ENCODE peak calls at places on chromosomes 16 and 17, in four cellular contexts. X is transverse colon, A is tibial artery, S is ovary. P is an unnamed sample.

GRCh38 chr16:6726621-6727020 is 606.0 kb upstream of the RBFOX1 start:
- DNase-seq in X (no peak), A (no peak), S (no peak), P (no peak)

GRCh38 chr17:14318109-14318905 is 17.4 kb downstream of the HS3ST3B1 start:
- DNase-seq in X (no peak), A (no peak), S (no peak), P (no peak)

GRCh38 chr17:61818225-61818624 is 45.1 kb downstream of the BRIP1 start:
- DNase-seq in X (no peak), A (no peak), S (no peak), P (no peak)

GRCh38 chr17:80822700-80823410 is 168.8 kb upstream of the CHMP6 start:
- DNase-seq in X (no peak), A (peak; percentile 54), S (no peak), P (peak; percentile 37)

GRCh38 chr16:85303354-85303883 is 191.1 kb upstream of the CIBAR2 start:
- DNase-seq in X (peak; percentile 71), A (peak; percentile 82), S (peak; percentile 33), P (peak; percentile 79)

GRCh38 chr16:13808075-13808474 is 111.9 kb upstream of the ERCC4 start:
- DNase-seq in X (no peak), A (no peak), S (no peak), P (no peak)

GRCh38 chr17:54280741-54281140 is 458.0 kb downstream of the KIF2B start:
- DNase-seq in X (no peak), A (no peak), S (no peak), P (no peak)

GRCh38 chr16:8730335-8730915 is 56.0 kb downstream of the ABAT start:
- DNase-seq in X (no peak), A (peak; percentile 9), S (no peak), P (no peak)

GRCh38 chr17:7842950-7843535 is 9.0 kb downstream of the KDM6B start:
- DNase-seq in X (peak; percentile 75), A (peak; percentile 88), S (no peak), P (peak; percentile 88)

GRCh38 chr17:52106638-52107261 is 51.8 kb downstream of the CA10 start:
- DNase-seq in X (peak; percentile 33), A (no peak), S (peak; percentile 28), P (no peak)

GRCh38 chr16:56886296-56886695 is 21.3 kb downstream of the SLC12A3 start:
- DNase-seq in X (no peak), A (no peak), S (no peak), P (no peak)

GRCh38 chr17:4566785-4567184 is 6.4 kb upstream of the GGT6 start:
- DNase-seq in X (peak; percentile 57), A (no peak), S (peak; percentile 68), P (peak; percentile 39)

GRCh38 chr17:245020-245419 is 63.6 kb upstream of the DOC2B start:
- DNase-seq in X (peak; percentile 0), A (no peak), S (no peak), P (no peak)

GRCh38 chr17:67265620-67266019 is 20.6 kb upstream of the HELZ start:
- DNase-seq in X (no peak), A (peak; percentile 10), S (no peak), P (no peak)

GRCh38 chr16:19718624-19718965 is 524 bp downstream of the IQCK start:
- DNase-seq in X (no peak), A (no peak), S (no peak), P (no peak)

GRCh38 chr16:69276143-69277115 is 34.7 kb upstream of the VPS4A start:
- DNase-seq in X (peak; percentile 31), A (peak; percentile 85), S (peak; percentile 63), P (no peak)

GRCh38 chr17:66165537-66166123 is 26.3 kb downstream of the CEP112 start:
- DNase-seq in X (no peak), A (no peak), S (no peak), P (no peak)

GRCh38 chr17:69764137-69764536 is 310.9 kb upstream of the KCNJ16 start:
- DNase-seq in X (no peak), A (no peak), S (no peak), P (no peak)

GRCh38 chr16:77443834-77444460 is 9.1 kb upstream of the ADAMTS18 start:
- DNase-seq in X (no peak), A (no peak), S (no peak), P (no peak)

GRCh38 chr16:89446136-89446974 is 44.0 kb downstream of the ANKRD11 start:
- DNase-seq in X (no peak), A (no peak), S (no peak), P (no peak)

GRCh38 chr16:4468972-4469371 is 5.5 kb downstream of the NMRAL1 start:
- DNase-seq in X (no peak), A (no peak), S (no peak), P (no peak)

GRCh38 chr16:18932243-18932997 is 6.2 kb upstream of the SMG1 start:
- DNase-seq in X (no peak), A (peak; percentile 82), S (no peak), P (no peak)

GRCh38 chr17:7997186-7997585 is 5.2 kb upstream of the GUCY2D start:
- DNase-seq in X (peak; percentile 67), A (no peak), S (no peak), P (no peak)

GRCh38 chr17:66190738-66191606 is 961 bp downstream of the CEP112 start:
- DNase-seq in X (no peak), A (no peak), S (no peak), P (peak; percentile 44)

GRCh38 chr17:22090263-22090935 is 398.1 kb downstream of the KCNJ18 start:
- DNase-seq in X (no peak), A (no peak), S (no peak), P (no peak)

GRCh38 chr16:68526782-68527145 is 12.3 kb upstream of the ZFP90 start:
- DNase-seq in X (no peak), A (no peak), S (no peak), P (no peak)

GRCh38 chr16:78659216-78659615 is 559.8 kb downstream of the WWOX start:
- DNase-seq in X (no peak), A (no peak), S (no peak), P (no peak)

GRCh38 chr17:28549274-28550132 is 2.9 kb downstream of the UNC119 start:
- DNase-seq in X (no peak), A (no peak), S (no peak), P (no peak)

GRCh38 chr17:42530952-42531454 is 5.0 kb upstream of the NAGLU start:
- DNase-seq in X (no peak), A (no peak), S (no peak), P (no peak)

GRCh38 chr17:19955099-19955498 is 22.5 kb downstream of the AKAP10 start:
- DNase-seq in X (no peak), A (no peak), S (no peak), P (no peak)

GRCh38 chr16:70703041-70703834 is 17.4 kb upstream of the MTSS2 start:
- DNase-seq in X (peak; percentile 47), A (peak; percentile 96), S (no peak), P (no peak)
- TF ChIP-seq CTCF in X (no peak), A (peak; percentile 70), S (peak; percentile 28), P (peak; percentile 15)

GRCh38 chr17:50199651-50200446 is 1.6 kb downstream of the COL1A1 start:
- DNase-seq in X (peak; percentile 91), A (peak; percentile 99), S (peak; percentile 98), P (peak; percentile 93)
- H3K4me1 ChIP-seq in X (peaks cover 38% of the 10 kb centered on the region), A (peaks cover 51% of the 10 kb centered on the region), S (peaks cover 15% of the 10 kb centered on the region), P (peaks cover 45% of the 10 kb centered on the region)

GRCh38 chr16:1028056-1028455 is 44.5 kb upstream of the SSTR5 start:
- DNase-seq in X (no peak), A (no peak), S (no peak), P (no peak)
- H3K27me3 ChIP-seq in X (peaks cover 42% of the 10 kb centered on the region), A (peaks cover 70% of the 10 kb centered on the region), S (no peaks in the 10 kb centered on the region), P (peaks cover 42% of the 10 kb centered on the region)

GRCh38 chr17:45824475-45824874 is 20.2 kb upstream of the SPPL2C start:
- DNase-seq in X (no peak), A (no peak), S (no peak), P (no peak)
- TF ChIP-seq CTCF in X (no peak), A (no peak), S (no peak), P (no peak)

GRCh38 chr17:2903193-2903974 is 107.1 kb downstream of the RAP1GAP2 start:
- DNase-seq in X (no peak), A (no peak), S (no peak), P (no peak)
- H3K4me1 ChIP-seq in X (peaks cover 20% of the 10 kb centered on the region), A (no peaks in the 10 kb centered on the region), S (no peaks in the 10 kb centered on the region), P (no peaks in the 10 kb centered on the region)

DNA sequence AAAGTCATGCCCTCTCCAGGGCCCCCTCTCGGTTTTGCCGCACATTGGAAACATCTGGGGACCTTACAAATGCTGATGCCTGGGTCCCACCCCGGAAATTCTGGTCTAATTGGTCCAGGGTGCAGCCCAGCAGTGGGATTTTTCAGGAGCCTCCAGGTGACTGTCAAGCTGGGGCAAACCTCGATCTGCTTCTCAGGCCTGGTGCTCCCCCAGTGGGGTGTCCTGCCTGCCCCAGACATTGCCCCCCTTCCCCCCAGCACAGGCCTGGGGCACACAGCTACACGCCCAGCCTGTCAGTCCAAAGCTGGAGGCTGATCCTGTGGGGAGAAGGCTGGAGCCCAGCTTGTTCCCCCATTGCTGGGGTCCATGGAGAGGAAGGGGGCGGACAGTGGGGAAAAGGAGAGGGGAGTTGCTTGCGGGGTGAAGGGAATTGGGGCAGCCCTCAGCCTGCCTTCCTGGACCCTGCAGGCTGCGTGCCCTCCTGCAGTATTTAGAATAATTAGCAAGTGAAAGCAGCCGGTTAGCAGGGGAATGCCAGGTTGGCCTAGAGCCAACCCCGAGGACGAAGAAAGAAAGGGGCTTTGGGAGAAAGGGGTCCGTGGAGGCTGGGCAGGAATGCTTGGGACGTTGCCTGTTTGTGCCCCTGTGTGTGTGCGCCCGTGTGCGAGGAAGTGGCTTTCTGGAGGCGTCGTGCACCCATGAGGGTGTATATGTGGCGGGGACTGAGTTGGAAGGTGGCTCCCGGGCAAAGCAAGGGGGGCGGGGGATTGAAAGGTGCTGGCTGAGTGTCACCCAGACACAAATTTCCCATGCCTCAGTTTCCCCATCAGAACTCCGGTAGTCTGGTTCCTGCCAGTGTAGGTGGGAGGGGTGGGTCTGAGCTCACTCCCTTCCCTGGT is 5.9 kb downstream of the FOXJ1 start:
- DNase-seq in X (no peak), A (no peak), S (no peak), P (no peak)
- H3K27me3 ChIP-seq in X (peaks cover 80% of the 10 kb centered on the region), A (peaks cover 100% of the 10 kb centered on the region), S (peaks cover 2% of the 10 kb centered on the region), P (peaks cover 53% of the 10 kb centered on the region)

DNA sequence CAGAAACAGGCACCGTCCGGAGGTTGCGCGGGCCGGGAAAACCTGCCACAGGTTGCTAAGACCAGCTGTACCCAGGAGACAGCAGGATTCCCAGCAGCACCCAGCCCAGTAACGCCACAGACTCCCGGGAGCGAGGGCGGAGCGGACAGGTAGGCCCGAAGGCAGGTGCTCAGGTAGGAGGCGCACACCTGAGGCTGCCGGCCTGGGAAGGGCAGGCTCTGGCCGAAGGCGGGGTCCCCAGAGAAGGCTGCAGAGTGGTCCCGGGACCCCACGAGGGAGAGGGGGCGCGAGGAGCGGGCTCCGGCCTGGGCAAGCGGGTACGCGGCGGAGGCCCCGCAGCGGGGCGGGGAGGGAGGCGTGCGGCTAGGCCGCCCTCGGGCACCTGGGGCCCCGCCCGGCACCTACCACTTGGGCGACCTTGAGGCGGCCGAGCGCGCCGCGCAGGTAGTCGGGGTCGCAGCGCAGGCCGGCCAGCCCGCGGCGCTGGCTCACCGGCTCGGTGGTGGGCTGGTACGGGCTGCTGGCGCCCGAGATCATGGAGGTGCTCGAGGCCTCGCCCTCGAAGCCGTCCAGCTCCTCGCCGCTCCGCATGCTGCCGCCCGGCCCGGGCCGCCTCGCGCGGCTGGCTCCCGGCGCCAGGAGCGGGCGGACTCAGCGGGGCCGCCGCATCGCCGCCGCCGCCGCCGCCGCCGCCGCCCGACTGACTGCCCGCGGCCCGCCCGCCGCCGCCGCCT is 441 bp downstream of the CMTM4 start:
- DNase-seq in X (peak; percentile 77), A (peak; percentile 69), S (peak; percentile 28), P (peak; percentile 77)
- TF ChIP-seq CTCF in X (no peak), A (no peak), S (no peak), P (no peak)